ENCODE peak calls at places on chromosomes 3 and 15, in eight cellular contexts. Y, G, Q, B, H, C, D and K are unnamed samples.
A peak's percentile ranks its signal among the peaks of the same experiment; 100 is the strongest.

GRCh38 chr15:43514241-43515057 is 3.0 kb upstream of the MAP1A start:
- DNase-seq in Y (no peak), G (no peak), Q (peak; percentile 57), B (peak; percentile 76), H (peak; percentile 95), C (peak; percentile 89), D (peak; percentile 51), K (peak; percentile 73)

GRCh38 chr3:13009946-13010315 is 63.3 kb downstream of the IQSEC1 start:
- DNase-seq in Y (no peak), G (no peak), Q (no peak), B (no peak), H (no peak), C (peak; percentile 59), D (no peak), K (no peak)

GRCh38 chr3:106068386-106068785 is 199.6 kb upstream of the CBLB start:
- DNase-seq in Y (no peak), G (no peak), Q (no peak), B (no peak), H (peak; percentile 2), C (no peak), D (no peak), K (no peak)

GRCh38 chr3:43388909-43389308 is 102.6 kb downstream of the SNRK start:
- DNase-seq in Y (no peak), G (no peak), Q (no peak), B (no peak), H (no peak), C (no peak), D (no peak), K (no peak)

GRCh38 chr3:168813261-168813660 is 717.5 kb upstream of the GOLIM4 start:
- DNase-seq in Y (no peak), G (no peak), Q (no peak), B (no peak), H (no peak), C (no peak), D (no peak), K (no peak)

GRCh38 chr15:61951949-61952348 is 108.3 kb downstream of the VPS13C start:
- DNase-seq in Y (no peak), G (no peak), Q (no peak), B (no peak), H (peak; percentile 9), C (no peak), D (no peak), K (no peak)

GRCh38 chr3:52237659-52238172 is 1.2 kb downstream of the TWF2 start:
- DNase-seq in Y (peak; percentile 97), G (no peak), Q (peak; percentile 58), B (peak; percentile 69), H (peak; percentile 66), C (peak; percentile 96), D (no peak), K (peak; percentile 89)

GRCh38 chr15:89167267-89168176 is 53.9 kb downstream of the RLBP1 start:
- DNase-seq in Y (no peak), G (no peak), Q (no peak), B (peak; percentile 80), H (no peak), C (no peak), D (peak; percentile 50), K (peak; percentile 79)

GRCh38 chr3:147816770-147817169 is 407.6 kb downstream of the ZIC1 start:
- DNase-seq in Y (peak; percentile 61), G (no peak), Q (no peak), B (no peak), H (no peak), C (peak; percentile 82), D (no peak), K (no peak)

GRCh38 chr15:28098766-28099554 is at the start of gene OCA2:
- DNase-seq in Y (peak; percentile 63), G (peak; percentile 69), Q (peak; percentile 95), B (peak; percentile 81), H (no peak), C (peak; percentile 85), D (no peak), K (peak; percentile 72)

GRCh38 chr3:53226841-53227407 is 28.9 kb downstream of the TKT start:
- DNase-seq in Y (no peak), G (no peak), Q (peak; percentile 10), B (no peak), H (no peak), C (peak; percentile 47), D (no peak), K (no peak)

GRCh38 chr3:43858052-43858701 is 167.4 kb downstream of the ABHD5 start:
- DNase-seq in Y (no peak), G (no peak), Q (no peak), B (peak; percentile 44), H (no peak), C (no peak), D (no peak), K (no peak)

GRCh38 chr3:184323696-184324095 is 9.3 kb downstream of the EIF4G1 start:
- DNase-seq in Y (no peak), G (no peak), Q (no peak), B (no peak), H (no peak), C (peak; percentile 89), D (peak; percentile 18), K (no peak)

GRCh38 chr3:158269896-158270295 is 160.0 kb downstream of the RSRC1 start:
- DNase-seq in Y (no peak), G (no peak), Q (no peak), B (no peak), H (no peak), C (no peak), D (no peak), K (no peak)

GRCh38 chr15:31387483-31388118 is 61.0 kb downstream of the KLF13 start:
- DNase-seq in Y (peak; percentile 87), G (no peak), Q (peak; percentile 86), B (no peak), H (peak; percentile 31), C (no peak), D (peak; percentile 9), K (peak; percentile 77)

GRCh38 chr3:101312545-101312944 is 7.8 kb downstream of the IMPG2 start:
- DNase-seq in Y (no peak), G (no peak), Q (no peak), B (no peak), H (no peak), C (no peak), D (no peak), K (no peak)

GRCh38 chr3:169456900-169457299 is 206.6 kb downstream of the MECOM start:
- DNase-seq in Y (no peak), G (no peak), Q (no peak), B (peak; percentile 57), H (no peak), C (no peak), D (no peak), K (no peak)

GRCh38 chr3:123635717-123636116 is 50.9 kb upstream of the HACD2 start:
- DNase-seq in Y (no peak), G (no peak), Q (no peak), B (no peak), H (no peak), C (no peak), D (no peak), K (no peak)

GRCh38 chr3:90136468-90137191 is 1029.2 kb downstream of the EPHA3 start:
- DNase-seq in Y (no peak), G (no peak), Q (no peak), B (no peak), H (no peak), C (no peak), D (no peak), K (no peak)

GRCh38 chr3:142056656-142057330 is 92.6 kb downstream of the TFDP2 start:
- DNase-seq in Y (no peak), G (no peak), Q (no peak), B (no peak), H (no peak), C (no peak), D (no peak), K (no peak)

GRCh38 chr3:181915556-181915955 is 203.8 kb downstream of the SOX2 start:
- DNase-seq in Y (no peak), G (no peak), Q (no peak), B (no peak), H (no peak), C (no peak), D (no peak), K (no peak)